ENCODE peak calls at places on chromosomes 4 and X, in seven cellular contexts. U, W, C, S, K, V and D are unnamed samples.

GRCh38 chr4:3630136-3630933 is 98.1 kb upstream of the LRPAP1 start:
- DNase-seq in C (no peak), W (no peak), K (no peak), U (no peak), V (no peak), S (no peak), D (no peak)

GRCh38 chrX:153539171-153539978 is 21.9 kb downstream of the ATP2B3 start:
- DNase-seq in C (peak; percentile 44), S (peak; percentile 46), V (peak; percentile 81), K (peak; percentile 80), W (peak; percentile 39), U (peak; percentile 68), D (peak; percentile 43)

GRCh38 chrX:43679058-43679457 is 23.0 kb downstream of the MAOA start:
- DNase-seq in K (no peak), W (no peak), U (no peak), V (no peak), S (no peak), C (no peak), D (no peak)

GRCh38 chr4:142719854-142720541 is 126.1 kb downstream of the INPP4B start:
- DNase-seq in W (no peak), K (no peak), C (peak; percentile 21), S (peak; percentile 63), V (no peak), U (no peak), D (peak; percentile 28)

GRCh38 chrX:120857240-120857639 is 18.4 kb downstream of the CT47B1 start:
- DNase-seq in S (no peak), W (peak; percentile 29), K (no peak), C (no peak), U (no peak), V (no peak), D (no peak)

GRCh38 chr4:169956441-169956840 is 69.8 kb downstream of the MFAP3L start:
- DNase-seq in W (no peak), S (no peak), U (no peak), C (no peak), K (no peak), V (no peak), D (no peak)

GRCh38 chrX:41066391-41066790 is 18.9 kb upstream of the USP9X start:
- DNase-seq in S (no peak), U (no peak), V (no peak), C (no peak), W (no peak), K (no peak), D (no peak)

GRCh38 chrX:149497626-149498025 is 7.5 kb downstream of the IDS start:
- DNase-seq in C (peak; percentile 67), W (no peak), S (no peak), U (no peak), V (no peak), K (no peak), D (no peak)

GRCh38 chrX:103464071-103464773 is 55.1 kb downstream of the RAB40A start:
- DNase-seq in S (peak; percentile 32), V (peak; percentile 28), U (no peak), W (no peak), K (no peak), C (peak; percentile 47), D (peak; percentile 8)

GRCh38 chrX:103002576-103002975 is 61.4 kb downstream of the BEX1 start:
- DNase-seq in C (no peak), U (no peak), S (no peak), W (no peak), V (no peak), K (no peak), D (no peak)

GRCh38 chr4:48261288-48261687 is 8.3 kb downstream of the TEC start:
- DNase-seq in S (no peak), U (no peak), V (no peak), C (peak; percentile 24), K (no peak), W (no peak), D (no peak)

GRCh38 chr4:136036744-136037143 is 1495.5 kb downstream of the PCDH18 start:
- DNase-seq in K (no peak), V (no peak), W (no peak), C (peak; percentile 63), S (no peak), U (no peak), D (no peak)

GRCh38 chrX:69192603-69193002 is 27.4 kb upstream of the PJA1 start:
- DNase-seq in K (no peak), U (no peak), V (no peak), W (no peak), S (no peak), C (no peak), D (no peak)

GRCh38 chr4:120691106-120691505 is 231.4 kb downstream of the PRDM5 start:
- DNase-seq in V (no peak), K (no peak), U (no peak), C (peak; percentile 30), W (no peak), S (no peak), D (no peak)

GRCh38 chrX:352582-353314 is 34.0 kb downstream of the PPP2R3B start:
- DNase-seq in V (no peak), S (no peak), C (no peak), K (peak; percentile 56), U (no peak), W (no peak), D (no peak)

GRCh38 chr4:3878678-3879077 is 112.5 kb downstream of the ADRA2C start:
- DNase-seq in C (no peak), U (no peak), K (no peak), V (no peak), W (no peak), S (no peak), D (no peak)

GRCh38 chr4:8534129-8534528 is 46.1 kb upstream of the GPR78 start:
- DNase-seq in W (peak; percentile 88), V (no peak), C (peak; percentile 66), S (no peak), K (no peak), U (peak; percentile 54), D (peak; percentile 56)

GRCh38 chr4:4866124-4866832 is 6.8 kb downstream of the MSX1 start:
- DNase-seq in K (no peak), C (no peak), S (no peak), W (no peak), V (no peak), U (no peak), D (no peak)

GRCh38 chr4:28229092-28229491 is 1368.5 kb downstream of the STIM2 start:
- DNase-seq in C (peak; percentile 78), U (no peak), V (no peak), K (no peak), W (no peak), S (no peak), D (no peak)
- H3K27ac ChIP-seq in C (no peak overlapping the region), U (no peak overlapping the region), V (no peak overlapping the region), K (no peak overlapping the region), W (no peak overlapping the region), S (no peak overlapping the region), D (no peak overlapping the region)

GRCh38 chrX:101676571-101676970 is 16.9 kb upstream of the ARMCX2 start:
- DNase-seq in V (no peak), C (no peak), W (no peak), U (no peak), K (no peak), S (no peak), D (no peak)
- H3K4me1 ChIP-seq in V (no peaks in the 10 kb centered on the region), C (no peaks in the 10 kb centered on the region), W (peaks cover 2% of the 10 kb centered on the region), U (no peaks in the 10 kb centered on the region), K (no peaks in the 10 kb centered on the region), S (no peaks in the 10 kb centered on the region), D (no peaks in the 10 kb centered on the region)

DNA sequence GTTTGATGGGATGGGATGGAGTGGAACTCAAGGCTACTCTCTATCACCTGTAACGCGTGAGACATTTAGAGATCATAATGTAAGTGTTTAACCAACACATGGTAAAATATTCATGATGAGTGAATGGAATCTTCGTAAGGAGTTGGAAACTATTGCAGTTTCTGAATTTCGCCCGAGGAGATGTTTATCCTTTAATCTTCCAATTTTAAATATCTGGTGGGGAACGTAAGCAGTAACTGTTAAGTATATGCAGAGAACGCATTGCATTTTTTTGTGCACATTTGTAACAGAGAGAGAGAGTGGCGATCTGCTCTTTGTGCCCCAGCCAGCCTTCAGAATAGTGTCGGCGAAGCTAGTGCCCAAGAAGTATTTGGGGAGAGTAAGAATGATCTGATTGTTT is 9.8 kb downstream of the PGM2 start:
- DNase-seq in U (no peak), S (no peak), V (no peak), W (no peak), K (no peak), C (no peak), D (no peak)
- H3K27ac ChIP-seq in U (no peak overlapping the region), S (no peak overlapping the region), V (no peak overlapping the region), W (no peak overlapping the region), K (no peak overlapping the region), C (no peak overlapping the region), D (no peak overlapping the region)

DNA sequence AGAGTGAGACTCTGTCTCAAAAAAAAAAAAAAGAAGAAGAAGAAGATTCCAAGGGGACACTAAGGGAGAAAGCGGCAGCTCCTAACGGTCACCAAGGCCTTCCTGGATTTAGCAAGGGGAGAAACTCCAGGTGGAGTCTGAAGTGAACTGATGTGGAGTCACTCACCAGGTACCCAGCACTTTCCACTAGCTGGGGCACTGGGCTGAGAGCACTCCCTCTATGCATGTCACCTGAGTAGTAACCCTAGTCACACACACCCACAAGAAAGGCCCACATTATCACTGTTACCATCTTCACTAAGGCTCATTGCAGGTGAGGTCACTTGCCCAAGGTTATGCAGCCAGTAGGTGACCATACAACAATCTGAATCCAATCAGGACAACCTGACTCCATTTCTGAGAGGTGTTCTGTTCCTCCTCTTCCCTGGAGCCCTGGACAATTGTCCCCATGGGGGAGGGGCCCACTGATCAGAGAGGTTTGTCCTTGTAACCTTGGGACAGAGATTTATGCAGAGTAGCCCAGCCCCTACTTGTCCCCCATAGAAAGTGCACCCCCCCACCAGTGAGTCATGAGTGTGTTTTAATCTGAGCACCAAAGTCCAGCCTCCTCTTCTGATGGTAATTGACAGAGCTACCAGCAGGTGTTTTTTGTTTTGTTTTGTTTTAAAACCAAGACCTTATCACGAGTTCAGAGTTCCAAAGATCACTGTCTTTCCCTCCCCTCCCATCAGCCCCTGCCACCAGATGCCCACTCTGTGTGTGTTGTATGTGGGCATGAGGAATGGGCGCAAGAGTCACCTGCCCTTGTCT is 5.9 kb upstream of the SASH3 start:
- DNase-seq in C (no peak), U (peak; percentile 42), W (no peak), S (no peak), V (no peak), K (no peak), D (peak; percentile 88)
- H3K4me1 ChIP-seq in C (no peaks in the 10 kb centered on the region), U (no peaks in the 10 kb centered on the region), W (no peaks in the 10 kb centered on the region), S (peaks cover 94% of the 10 kb centered on the region), V (peaks cover 6% of the 10 kb centered on the region), K (no peaks in the 10 kb centered on the region), D (no peaks in the 10 kb centered on the region)